ENCODE peak calls at places on chromosomes 6 and 20, in seven cellular contexts. E, S, Y, O, I, K and F are unnamed samples.

GRCh38 chr20:10524034-10524476 is 89.0 kb downstream of the SLX4IP start:
- DNase-seq in E (peak), S (no peak), Y (no peak), O (no peak), I (no peak), K (no peak), F (no peak)

GRCh38 chr6:152720964-152721363 is 23.3 kb downstream of the MYCT1 start:
- DNase-seq in E (no peak), S (no peak), Y (no peak), O (no peak), I (no peak), K (no peak), F (peak)

GRCh38 chr6:119148102-119148824 is 69.8 kb upstream of the FAM184A start:
- DNase-seq in E (peak), S (peak), Y (no peak), O (peak), I (no peak), K (peak), F (peak)

GRCh38 chr20:25469558-25469957 is 62.1 kb downstream of the GINS1 start:
- DNase-seq in E (no peak), S (no peak), Y (no peak), O (peak), I (no peak), K (no peak), F (no peak)

GRCh38 chr20:48416002-48416401 is 411.8 kb downstream of the PREX1 start:
- DNase-seq in E (no peak), S (no peak), Y (peak), O (no peak), I (no peak), K (no peak), F (no peak)

GRCh38 chr20:46400253-46400652 is 6.2 kb downstream of the ELMO2 start:
- DNase-seq in E (no peak), S (no peak), Y (no peak), O (no peak), I (no peak), K (no peak), F (no peak)

GRCh38 chr6:122913558-122913957 is 82.5 kb upstream of the CLVS2 start:
- DNase-seq in E (no peak), S (no peak), Y (no peak), O (no peak), I (no peak), K (no peak), F (no peak)

GRCh38 chr20:1185781-1186334 is 1.1 kb upstream of the TMEM74B start:
- DNase-seq in E (peak), S (peak), Y (no peak), O (peak), I (peak), K (peak), F (peak)

GRCh38 chr6:41655706-41656668 is 17.7 kb downstream of the MDFI start:
- DNase-seq in E (no peak), S (no peak), Y (no peak), O (no peak), I (no peak), K (no peak), F (no peak)

GRCh38 chr20:3420211-3420707 is 12.8 kb upstream of the DNAAF9 start:
- DNase-seq in E (no peak), S (no peak), Y (peak), O (peak), I (no peak), K (no peak), F (no peak)

GRCh38 chr6:12602342-12602741 is 114.2 kb upstream of the PHACTR1 start:
- DNase-seq in E (no peak), S (no peak), Y (no peak), O (no peak), I (no peak), K (no peak), F (no peak)

GRCh38 chr6:100203391-100203790 is 209.4 kb upstream of the MCHR2 start:
- DNase-seq in E (no peak), S (no peak), Y (no peak), O (no peak), I (no peak), K (no peak), F (peak)

GRCh38 chr6:56708810-56709597 is 66.3 kb upstream of the DST start:
- DNase-seq in E (no peak), S (peak), Y (no peak), O (peak), I (no peak), K (peak), F (peak)

DNA sequence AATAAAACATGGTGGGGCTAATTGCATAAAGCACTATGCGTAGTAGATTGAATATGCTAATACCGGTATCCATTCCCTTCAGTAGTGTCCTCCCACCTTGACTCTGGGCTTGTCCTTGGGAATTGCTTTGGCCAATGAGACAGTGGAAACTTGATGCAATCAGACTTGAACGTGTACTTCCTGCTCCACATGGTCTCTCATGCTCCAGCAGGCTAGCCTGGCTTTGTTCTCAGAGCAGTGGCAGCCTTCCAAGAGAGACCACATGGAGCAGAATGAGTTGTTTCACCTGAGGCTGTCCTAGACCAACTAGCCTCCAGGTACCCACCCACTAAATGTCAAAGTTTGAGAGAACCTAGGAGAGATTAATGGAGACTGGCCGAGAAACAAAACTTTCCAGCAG is 37.0 kb upstream of the BTBD3 start:
- DNase-seq in E (no peak), S (peak), Y (no peak), O (no peak), I (no peak), K (no peak), F (no peak)
- TF ChIP-seq YY1 in E (no peak), S (no peak), Y (no peak), O (no peak), I (no peak), K (no peak), F (no peak)

DNA sequence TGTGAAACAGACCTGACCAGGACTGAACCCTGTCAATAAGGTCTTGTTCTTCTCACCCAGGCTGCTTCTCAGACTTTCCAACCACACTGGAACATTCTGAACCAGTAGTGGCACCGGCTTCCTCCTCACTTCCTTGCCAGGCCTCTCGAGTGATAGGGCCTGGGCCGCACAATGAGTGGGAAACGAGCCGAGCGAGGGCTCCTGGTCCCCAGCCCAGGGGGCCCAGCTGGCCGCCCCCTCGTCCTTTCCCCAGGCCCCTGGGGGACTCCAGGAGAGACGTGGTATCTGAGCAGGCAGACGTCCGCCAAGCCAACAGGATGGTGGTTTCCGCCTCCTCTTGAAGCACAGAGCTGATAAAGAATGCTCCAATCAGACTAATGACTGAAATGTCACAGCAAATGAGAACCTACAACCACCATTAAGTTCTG is 117.9 kb downstream of the GMDS start:
- DNase-seq in E (no peak), S (no peak), Y (peak), O (peak), I (no peak), K (no peak), F (no peak)
- TF ChIP-seq YY1 in E (no peak), S (no peak), Y (no peak), O (no peak), I (no peak), K (no peak), F (no peak)

DNA sequence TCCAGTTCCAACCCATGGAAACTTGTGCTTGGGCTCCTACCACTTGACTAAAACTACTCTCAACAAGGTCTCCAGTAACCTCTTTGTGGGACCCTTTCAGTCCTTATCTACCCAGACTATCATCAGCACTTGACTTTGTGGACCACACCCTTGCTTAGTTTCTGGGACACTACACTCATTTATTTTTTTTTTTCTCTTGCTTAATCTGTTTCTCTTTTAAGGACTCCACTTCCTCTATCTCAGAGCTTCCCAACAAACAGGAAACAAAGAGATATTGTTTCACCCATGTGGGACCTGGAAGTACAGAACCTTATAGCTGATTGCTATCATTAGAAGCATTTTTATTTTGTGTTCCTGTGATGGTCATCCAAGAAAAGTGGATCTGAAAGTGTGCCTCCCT is 28.8 kb upstream of the ME1 start:
- DNase-seq in E (no peak), S (no peak), Y (no peak), O (no peak), I (no peak), K (no peak), F (no peak)
- TF ChIP-seq YY1 in E (no peak), S (no peak), Y (no peak), O (no peak), I (no peak), K (no peak), F (no peak)

GRCh38 chr6:91057689-91058088 is 470.8 kb upstream of the MAP3K7 start:
- DNase-seq in E (no peak), S (no peak), Y (no peak), O (no peak), I (no peak), K (no peak), F (no peak)

GRCh38 chr6:91055959-91056358 is 469.1 kb upstream of the MAP3K7 start:
- DNase-seq in E (no peak), S (no peak), Y (no peak), O (no peak), I (no peak), K (no peak), F (no peak)
- TF ChIP-seq YY1 in E (no peak), S (no peak), Y (no peak), O (no peak), I (no peak), K (no peak), F (no peak)

GRCh38 chr20:50041238-50041915 is 58.6 kb downstream of the SNAI1 start:
- DNase-seq in E (no peak), S (no peak), Y (no peak), O (no peak), I (no peak), K (no peak), F (no peak)
- TF ChIP-seq YY1 in E (no peak), S (no peak), Y (no peak), O (no peak), I (no peak), K (no peak), F (no peak)

DNA sequence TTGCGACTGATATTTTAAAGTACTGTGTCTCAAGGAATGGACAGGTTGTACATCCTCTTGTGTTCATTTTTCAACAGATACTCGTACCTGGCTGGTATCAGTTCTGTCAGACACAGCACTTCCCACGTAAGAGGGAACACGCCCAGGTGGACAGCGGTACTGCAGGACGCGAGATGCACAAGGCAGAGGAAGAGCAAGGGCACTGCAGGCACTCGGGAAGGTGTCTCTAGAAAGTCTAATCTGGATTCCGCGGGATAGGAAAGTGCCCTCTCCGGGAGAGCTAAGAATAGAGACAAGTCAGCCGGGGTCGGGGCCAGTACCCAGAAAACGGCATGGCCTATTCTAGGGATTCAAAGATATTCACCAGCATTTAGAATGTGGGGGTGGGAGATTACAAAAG is 94.2 kb upstream of the MBOAT1 start:
- DNase-seq in E (no peak), S (no peak), Y (no peak), O (peak), I (no peak), K (no peak), F (no peak)
- TF ChIP-seq YY1 in E (no peak), S (no peak), Y (no peak), O (no peak), I (no peak), K (no peak), F (no peak)

GRCh38 chr20:41483553-41483930 is 116.9 kb upstream of the EMILIN3 start:
- DNase-seq in E (no peak), S (no peak), Y (no peak), O (no peak), I (no peak), K (no peak), F (no peak)

GRCh38 chr20:41480054-41480770 is 113.6 kb upstream of the EMILIN3 start:
- DNase-seq in E (no peak), S (no peak), Y (no peak), O (no peak), I (no peak), K (no peak), F (no peak)

GRCh38 chr20:41479113-41479512 is 112.5 kb upstream of the EMILIN3 start:
- DNase-seq in E (no peak), S (no peak), Y (no peak), O (no peak), I (no peak), K (no peak), F (no peak)

GRCh38 chr20:41482647-41483552 is 116.3 kb upstream of the EMILIN3 start:
- DNase-seq in E (no peak), S (no peak), Y (no peak), O (no peak), I (no peak), K (no peak), F (no peak)
- TF ChIP-seq YY1 in E (no peak), S (no peak), Y (no peak), O (no peak), I (no peak), K (no peak), F (no peak)

GRCh38 chr6:113695506-113695905 is 161.6 kb upstream of the MARCKS start:
- DNase-seq in E (no peak), S (peak), Y (no peak), O (no peak), I (no peak), K (no peak), F (no peak)
- TF ChIP-seq YY1 in E (no peak), S (no peak), Y (no peak), O (no peak), I (no peak), K (no peak), F (no peak)

GRCh38 chr6:80280258-80281010 is 174.0 kb downstream of the BCKDHB start:
- DNase-seq in E (no peak), S (no peak), Y (no peak), O (peak), I (no peak), K (no peak), F (no peak)
- TF ChIP-seq YY1 in E (no peak), S (no peak), Y (no peak), O (no peak), I (no peak), K (no peak), F (no peak)

DNA sequence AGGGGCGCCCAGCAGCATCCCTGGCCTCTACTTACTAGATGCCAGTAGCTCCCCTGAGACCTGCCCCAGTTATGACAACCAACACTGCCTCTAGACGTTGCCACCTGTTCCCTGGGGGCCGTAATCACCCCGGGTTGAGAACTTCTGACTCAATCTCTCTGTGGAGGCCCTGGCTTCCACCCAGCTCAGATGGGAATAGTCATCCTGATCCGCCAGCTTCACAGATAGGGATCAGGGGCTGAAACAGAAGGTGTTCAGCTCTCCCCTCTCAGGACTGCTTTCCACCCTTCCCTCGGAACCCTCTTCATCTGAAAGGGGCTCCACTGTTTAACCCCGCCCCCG is 3.3 kb downstream of the CAPN11 start:
- DNase-seq in E (no peak), S (no peak), Y (no peak), O (no peak), I (no peak), K (no peak), F (no peak)
- TF ChIP-seq YY1 in E (no peak), S (no peak), Y (no peak), O (no peak), I (no peak), K (no peak), F (no peak)